ENCODE peak calls at places on chromosomes 5 and 9, in six cellular contexts. N is HFFc6, C is cardiac muscle cell, X is A673, S is coronary artery, F is endodermal cell. Y is an unnamed sample.
A peak's percentile ranks its signal among the peaks of the same experiment; 100 is the strongest.

GRCh38 chr9:93949694-93950449 is 5.3 kb downstream of the BARX1 start:
- DNase-seq in N (no peak), C (no peak), X (no peak), S (no peak), F (peak; percentile 79), Y (no peak)

GRCh38 chr9:114005371-114006154 is 72.5 kb downstream of the AMBP start:
- DNase-seq in N (no peak), C (no peak), X (no peak), S (peak; percentile 62), F (peak; percentile 29), Y (peak; percentile 55)

GRCh38 chr5:39117401-39117800 is 43.2 kb upstream of the RICTOR start:
- DNase-seq in N (peak; percentile 32), C (no peak), X (no peak), S (no peak), F (no peak), Y (no peak)

GRCh38 chr9:38415846-38416245 is 8.4 kb downstream of the IGFBPL1 start:
- DNase-seq in N (no peak), C (no peak), X (no peak), S (no peak), F (no peak), Y (no peak)

GRCh38 chr5:175417384-175417783 is 26.6 kb downstream of the DRD1 start:
- DNase-seq in N (no peak), C (no peak), X (no peak), S (no peak), F (no peak), Y (no peak)

GRCh38 chr9:3498691-3499090 is 27.1 kb downstream of the RFX3 start:
- DNase-seq in N (peak; percentile 62), C (no peak), X (peak; percentile 26), S (no peak), F (no peak), Y (no peak)

GRCh38 chr9:104788251-104788650 is 24.3 kb downstream of the NIPSNAP3B start:
- DNase-seq in N (no peak), C (no peak), X (no peak), S (no peak), F (no peak), Y (no peak)

GRCh38 chr9:34991833-34992375 is 2.4 kb downstream of the DNAJB5 start:
- DNase-seq in N (no peak), C (peak; percentile 48), X (no peak), S (no peak), F (peak; percentile 83), Y (no peak)

GRCh38 chr5:90402521-90403255 is 6.9 kb downstream of the CETN3 start:
- DNase-seq in N (peak; percentile 22), C (no peak), X (no peak), S (no peak), F (no peak), Y (no peak)

GRCh38 chr9:87959916-87960581 is 14.3 kb downstream of the CDK20 start:
- DNase-seq in N (peak; percentile 17), C (no peak), X (no peak), S (no peak), F (no peak), Y (no peak)

GRCh38 chr9:1745980-1746379 is 269.2 kb upstream of the SMARCA2 start:
- DNase-seq in N (no peak), C (no peak), X (no peak), S (no peak), F (no peak), Y (no peak)

GRCh38 chr5:115507682-115508081 is 36.9 kb downstream of the FEM1C start:
- DNase-seq in N (peak; percentile 83), C (no peak), X (no peak), S (no peak), F (no peak), Y (no peak)

GRCh38 chr9:126706698-126707053 is 92.9 kb downstream of the LMX1B start:
- DNase-seq in N (no peak), C (no peak), X (no peak), S (no peak), F (no peak), Y (no peak)

GRCh38 chr5:180862645-180863044 is 1.6 kb upstream of the ZFP62 start:
- DNase-seq in N (no peak), C (no peak), X (no peak), S (no peak), F (peak; percentile 80), Y (no peak)

GRCh38 chr5:180866985-180867384 is 5.9 kb upstream of the ZFP62 start:
- DNase-seq in N (no peak), C (no peak), X (no peak), S (no peak), F (no peak), Y (no peak)

GRCh38 chr5:180866296-180866695 is 5.2 kb upstream of the ZFP62 start:
- DNase-seq in N (no peak), C (no peak), X (no peak), S (no peak), F (no peak), Y (no peak)

GRCh38 chr5:180860273-180860886 is 696 bp downstream of the ZFP62 start:
- DNase-seq in N (no peak), C (no peak), X (peak; percentile 39), S (no peak), F (peak; percentile 89), Y (no peak)

GRCh38 chr5:180860887-180861822 is at the start of gene ZFP62:
- DNase-seq in N (peak; percentile 77), C (peak; percentile 95), X (peak; percentile 92), S (peak; percentile 87), F (peak; percentile 98), Y (peak; percentile 93)
- TF ChIP-seq CTCF in N (peak; percentile 13), C (no peak), X (no peak), S (no peak), F (peak; percentile 22), Y (no peak)

DNA sequence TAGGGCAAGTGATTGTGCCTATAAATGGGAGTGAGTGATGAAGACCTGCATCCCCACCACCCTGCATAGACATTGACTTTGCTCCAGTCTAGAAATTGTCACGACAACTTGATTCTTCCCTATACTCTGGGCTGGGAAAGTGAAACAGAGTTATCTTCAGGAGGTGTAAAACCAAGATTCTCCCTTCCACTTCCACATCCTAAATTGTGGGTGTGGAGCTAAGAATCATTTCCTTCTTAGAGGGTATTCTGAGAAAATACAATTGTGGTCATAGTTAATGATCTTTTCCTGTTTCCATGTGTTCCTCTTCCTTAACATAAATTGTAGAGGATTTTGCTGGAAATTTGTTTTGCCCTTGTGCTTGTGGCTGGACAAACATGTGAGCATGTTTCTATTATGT is 96.8 kb upstream of the PJA2 start:
- DNase-seq in N (no peak), C (no peak), X (no peak), S (no peak), F (no peak), Y (no peak)
- TF ChIP-seq CTCF in N (no peak), C (no peak), X (no peak), S (no peak), F (no peak), Y (no peak)

GRCh38 chr5:106121972-106122605 is 1548.6 kb downstream of the EFNA5 start:
- DNase-seq in N (no peak), C (peak; percentile 42), X (peak; percentile 40), S (no peak), F (peak; percentile 87), Y (no peak)
- TF ChIP-seq CTCF in N (peak; percentile 70), C (peak; percentile 94), X (peak; percentile 81), S (no peak), F (peak; percentile 97), Y (peak; percentile 78)

GRCh38 chr9:86589273-86589672 is 235.1 kb upstream of the TUT7 start:
- DNase-seq in N (no peak), C (no peak), X (no peak), S (no peak), F (peak; percentile 89), Y (no peak)
- TF ChIP-seq CTCF in N (peak; percentile 53), C (peak; percentile 5), X (peak; percentile 24), S (no peak), F (peak; percentile 87), Y (no peak)

GRCh38 chr5:35264509-35264908 is 34.2 kb upstream of the PRLR start:
- DNase-seq in N (no peak), C (no peak), X (no peak), S (no peak), F (no peak), Y (no peak)
- TF ChIP-seq CTCF in N (no peak), C (no peak), X (no peak), S (no peak), F (no peak), Y (no peak)

GRCh38 chr5:66807743-66808142 is 211.6 kb downstream of the MAST4 start:
- DNase-seq in N (peak; percentile 72), C (no peak), X (peak; percentile 51), S (no peak), F (no peak), Y (no peak)
- TF ChIP-seq CTCF in N (peak; percentile 57), C (peak; percentile 45), X (peak; percentile 50), S (peak; percentile 20), F (peak; percentile 44), Y (no peak)

DNA sequence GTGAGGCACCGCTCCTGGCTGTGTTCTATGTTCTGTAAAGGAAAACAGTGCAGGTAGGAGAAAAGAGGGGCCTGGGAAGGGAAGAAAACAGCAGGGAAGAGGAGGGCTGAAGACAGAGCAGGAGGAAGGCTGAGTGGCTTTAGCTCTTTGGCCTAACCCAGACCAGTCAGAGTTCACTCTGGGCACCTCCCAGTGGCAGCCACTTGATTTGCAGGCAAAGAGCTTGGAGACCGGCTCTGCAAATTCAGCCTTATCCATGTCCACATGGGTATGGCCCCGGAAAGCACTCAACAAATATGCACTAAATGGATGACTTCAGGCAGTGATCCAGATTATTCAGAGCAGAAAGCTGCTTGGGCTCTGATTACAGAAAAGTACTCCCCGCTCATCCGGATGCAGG is 4.4 kb upstream of the RNU6ATAC start:
- DNase-seq in N (no peak), C (no peak), X (no peak), S (no peak), F (peak; percentile 81), Y (no peak)
- TF ChIP-seq CTCF in N (peak; percentile 55), C (no peak), X (peak; percentile 35), S (no peak), F (peak; percentile 64), Y (peak; percentile 55)

GRCh38 chr5:78799254-78800017 is 150.9 kb upstream of the LHFPL2 start:
- DNase-seq in N (peak; percentile 53), C (no peak), X (no peak), S (no peak), F (no peak), Y (no peak)
- TF ChIP-seq CTCF in N (peak; percentile 57), C (no peak), X (no peak), S (no peak), F (peak; percentile 50), Y (no peak)

DNA sequence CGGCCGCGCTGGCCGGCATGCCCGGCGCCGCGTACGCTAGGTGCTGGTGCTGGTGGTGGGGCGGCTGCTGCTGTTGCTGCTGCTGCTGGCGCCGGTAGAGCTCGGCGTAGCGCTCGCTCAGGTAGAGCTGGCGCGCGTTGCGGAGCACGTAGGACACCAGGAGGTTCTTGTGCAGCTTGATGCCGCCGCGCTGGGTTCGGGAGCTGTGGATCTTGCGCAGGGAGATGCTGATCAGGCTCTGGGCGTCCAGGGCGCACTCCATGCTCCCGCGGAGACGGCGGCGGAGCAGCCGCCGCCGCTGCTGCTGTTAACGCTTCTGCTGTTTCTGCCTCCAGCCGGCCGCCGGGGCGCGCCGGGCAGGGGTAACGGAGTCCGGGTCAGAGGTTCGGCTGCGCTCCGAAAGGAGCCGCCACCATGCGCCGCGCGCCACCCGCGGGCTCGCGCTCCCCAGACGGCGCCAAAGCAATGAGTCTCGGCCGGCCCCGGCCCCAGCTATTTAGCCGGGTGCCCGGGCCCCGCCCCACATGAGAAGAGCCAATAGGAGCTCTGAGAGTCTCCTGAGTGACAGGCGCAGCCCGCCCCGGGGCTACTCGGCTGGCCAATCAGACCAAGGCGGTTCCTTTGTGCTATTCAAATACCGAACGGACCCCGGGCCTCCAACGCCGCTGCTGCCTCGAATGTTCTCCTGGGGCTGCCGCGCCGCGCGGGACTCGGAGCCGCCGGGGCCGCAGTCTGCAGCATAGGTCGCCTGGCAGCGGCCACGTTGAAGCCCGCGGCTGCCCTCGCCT is at the start of gene IER5L:
- DNase-seq in N (peak; percentile 95), C (peak; percentile 98), X (peak; percentile 97), S (peak; percentile 97), F (peak; percentile 98), Y (peak; percentile 99)
- TF ChIP-seq CTCF in N (no peak), C (no peak), X (no peak), S (no peak), F (no peak), Y (no peak)

Y was measured in type B pancreatic cell.